ENCODE peak calls at places on chromosomes 2 and 18, in eight cellular contexts. S, E, K, L, C, A, T and J are unnamed samples.

GRCh38 chr18:75090336-75090735 is 118.6 kb downstream of the PTGR3 start:
- DNase-seq in T (no peak), S (no peak), E (no peak), L (no peak), K (no peak), A (no peak), C (no peak), J (no peak)

GRCh38 chr2:236165491-236166156 is 2.6 kb downstream of the GBX2 start:
- DNase-seq in C (no peak), E (no peak), S (no peak), K (no peak), T (no peak), A (no peak), L (no peak), J (no peak)

GRCh38 chr2:12701786-12702660 is 14.7 kb upstream of the TRIB2 start:
- DNase-seq in T (no peak), E (no peak), A (no peak), K (no peak), L (no peak), C (no peak), S (no peak), J (no peak)

GRCh38 chr18:36402765-36403396 is 105.4 kb downstream of the FHOD3 start:
- DNase-seq in L (no peak), T (no peak), C (no peak), A (peak), E (no peak), K (no peak), S (no peak), J (no peak)

GRCh38 chr2:48854681-48855080 is 99.2 kb upstream of the LHCGR start:
- DNase-seq in S (no peak), L (no peak), E (no peak), T (no peak), C (no peak), K (no peak), A (no peak), J (no peak)

GRCh38 chr2:194883711-194884110 is 773.3 kb upstream of the SLC39A10 start:
- DNase-seq in K (no peak), E (no peak), S (no peak), L (no peak), A (no peak), C (no peak), T (no peak), J (no peak)

GRCh38 chr2:151544449-151544848 is 134.7 kb downstream of the RIF1 start:
- DNase-seq in L (no peak), C (no peak), A (no peak), K (no peak), E (no peak), S (no peak), T (no peak), J (no peak)

GRCh38 chr2:229815858-229816257 is 101.5 kb upstream of the DNER start:
- DNase-seq in C (no peak), A (no peak), S (no peak), E (peak), K (no peak), T (no peak), L (no peak), J (no peak)

GRCh38 chr2:64003239-64003638 is 16.0 kb downstream of the VPS54 start:
- DNase-seq in K (no peak), E (no peak), T (no peak), C (no peak), S (no peak), L (no peak), A (no peak), J (no peak)

GRCh38 chr2:132465917-132466316 is 49.3 kb downstream of the GPR39 start:
- DNase-seq in K (no peak), S (no peak), E (no peak), L (no peak), A (no peak), T (no peak), C (no peak), J (no peak)

GRCh38 chr2:67289921-67290371 is 107.2 kb upstream of the ETAA1 start:
- DNase-seq in S (no peak), T (no peak), K (no peak), E (no peak), C (no peak), L (no peak), A (no peak), J (no peak)

GRCh38 chr2:148614332-148615049 is 30.1 kb upstream of the EPC2 start:
- DNase-seq in A (no peak), E (peak), C (no peak), L (peak), K (no peak), T (no peak), S (no peak), J (no peak)
- H3K27ac ChIP-seq in A (peak), E (peak), C (no peak), L (no peak), K (no peak), T (peak), S (peak), J (no peak)

DNA sequence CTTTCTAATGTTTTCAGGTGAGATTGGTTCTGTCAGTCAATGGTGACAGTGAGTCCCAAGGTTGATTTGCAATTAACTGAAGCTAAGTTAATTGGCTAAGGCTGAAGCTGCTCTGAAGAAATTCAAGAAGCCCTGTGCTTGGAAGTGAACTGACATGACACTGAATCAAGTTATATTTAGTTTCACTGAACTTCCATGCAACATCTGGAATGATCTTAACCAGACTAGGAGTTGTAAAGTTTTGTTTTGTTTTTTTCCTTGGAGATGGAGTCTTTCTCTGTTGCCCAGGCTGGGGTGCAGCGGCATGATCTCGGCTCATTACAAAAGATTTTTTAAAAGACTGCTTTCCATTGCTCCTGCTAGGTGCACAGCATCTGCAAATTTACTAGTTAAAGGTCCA is 11.4 kb downstream of the SERPINB5 start:
- DNase-seq in A (no peak), C (no peak), S (no peak), L (no peak), T (no peak), K (no peak), E (no peak), J (no peak)
- H3K27ac ChIP-seq in A (no peak), C (no peak), S (no peak), L (no peak), T (no peak), K (no peak), E (no peak), J (no peak)

DNA sequence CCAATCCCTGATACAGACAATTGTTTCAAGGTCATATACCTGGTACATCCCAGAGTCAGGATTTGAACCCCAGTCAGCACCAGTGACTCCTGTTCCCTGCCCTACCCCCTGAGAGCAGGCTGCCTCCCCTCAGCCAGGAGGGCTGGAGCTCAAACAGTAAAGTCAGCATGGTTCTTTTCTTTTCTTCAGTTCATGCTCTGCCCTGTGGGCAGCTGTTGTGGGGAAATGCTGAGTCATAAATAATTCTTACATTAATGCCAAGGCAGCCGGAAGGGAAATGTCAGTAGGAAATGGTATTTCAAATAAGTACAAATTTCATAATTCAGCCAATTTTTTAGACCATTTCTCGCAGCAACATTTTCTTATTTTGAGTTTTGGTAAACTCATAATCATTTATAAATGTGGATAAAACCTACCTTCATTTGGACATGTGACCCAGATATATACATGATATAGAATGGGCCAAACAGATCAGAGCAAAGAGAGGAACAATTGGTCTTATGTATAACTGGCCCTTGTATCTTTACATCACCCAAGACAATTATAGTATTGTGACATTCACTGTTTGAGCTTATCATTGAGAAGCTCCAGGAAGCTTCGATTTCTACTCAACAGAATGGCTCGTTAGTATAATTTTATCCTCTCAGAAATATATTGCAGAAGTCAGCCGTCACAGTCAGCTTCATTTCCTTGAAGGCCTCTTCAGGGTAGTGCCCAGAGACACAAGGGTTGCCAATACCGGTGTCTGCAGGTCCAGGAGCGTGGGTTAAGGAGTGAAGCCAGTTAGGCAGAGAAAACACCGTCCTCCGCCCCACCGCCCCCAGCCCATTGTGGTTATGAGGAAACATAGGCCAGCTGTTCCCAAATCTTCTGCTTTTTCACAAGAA is 28.0 kb upstream of the SCYGR1 start:
- DNase-seq in A (peak), T (no peak), E (no peak), S (no peak), K (no peak), L (no peak), C (no peak), J (no peak)
- H3K27ac ChIP-seq in A (peak), T (peak), E (no peak), S (no peak), K (no peak), L (no peak), C (no peak), J (no peak)

GRCh38 chr2:37639631-37640030 is 31.8 kb downstream of the CDC42EP3 start:
- DNase-seq in S (no peak), E (no peak), K (no peak), C (no peak), L (no peak), T (no peak), A (no peak), J (no peak)

GRCh38 chr2:37644191-37644590 is 27.3 kb downstream of the CDC42EP3 start:
- DNase-seq in S (no peak), T (no peak), E (no peak), A (no peak), L (no peak), K (no peak), C (no peak), J (no peak)

GRCh38 chr2:37643102-37644078 is 28.1 kb downstream of the CDC42EP3 start:
- DNase-seq in E (no peak), T (no peak), A (no peak), C (no peak), L (no peak), S (no peak), K (no peak), J (no peak)

GRCh38 chr2:37638973-37639372 is 32.5 kb downstream of the CDC42EP3 start:
- DNase-seq in C (no peak), K (no peak), T (no peak), S (no peak), A (no peak), E (no peak), L (no peak), J (no peak)

GRCh38 chr2:37641582-37642111 is 29.8 kb downstream of the CDC42EP3 start:
- DNase-seq in C (no peak), E (no peak), L (no peak), S (no peak), K (no peak), T (no peak), A (no peak), J (no peak)
- H3K27ac ChIP-seq in C (no peak), E (no peak), L (no peak), S (no peak), K (no peak), T (no peak), A (no peak), J (no peak)

GRCh38 chr2:239534581-239535412 is 134.0 kb upstream of the HDAC4 start:
- DNase-seq in E (no peak), A (no peak), C (no peak), L (no peak), K (no peak), T (no peak), S (peak), J (no peak)

GRCh38 chr2:239535413-239535790 is 134.6 kb upstream of the HDAC4 start:
- DNase-seq in S (no peak), L (no peak), K (no peak), E (no peak), A (no peak), C (no peak), T (no peak), J (peak)

GRCh38 chr2:239532859-239533258 is 132.0 kb upstream of the HDAC4 start:
- DNase-seq in E (peak), K (no peak), T (no peak), S (no peak), L (no peak), A (no peak), C (no peak), J (no peak)

GRCh38 chr2:239532305-239532649 is 131.5 kb upstream of the HDAC4 start:
- DNase-seq in S (no peak), L (no peak), K (no peak), T (no peak), C (no peak), E (no peak), A (no peak), J (no peak)

GRCh38 chr2:239533917-239534316 is 133.1 kb upstream of the HDAC4 start:
- DNase-seq in L (peak), T (no peak), C (no peak), S (no peak), A (peak), K (no peak), E (no peak), J (no peak)
- H3K27ac ChIP-seq in L (no peak), T (no peak), C (no peak), S (no peak), A (no peak), K (no peak), E (no peak), J (no peak)